ENCODE peak calls at places on chromosome 1, in five cellular contexts. U is H1, W is IMR-90, K is neuronal stem cell, Z is mesenchymal stem cell. R is an unnamed sample.
A peak's percentile ranks its signal among the peaks of the same experiment; 100 is the strongest.

GRCh38 chr1:64675718-64676345 is 69.0 kb upstream of the RAVER2 start:
- DNase-seq in U (no peak), W (peak; percentile 37), K (no peak), Z (peak; percentile 35), R (peak; percentile 52)

GRCh38 chr1:79501153-79501552 is 494.6 kb upstream of the ADGRL4 start:
- DNase-seq in U (no peak), W (no peak), K (no peak), Z (no peak), R (no peak)

GRCh38 chr1:94819945-94820746 is at the start of gene SLC44A3:
- DNase-seq in U (peak; percentile 17), W (peak; percentile 24), K (peak; percentile 51), Z (peak; percentile 69), R (peak; percentile 27)

GRCh38 chr1:71743862-71744261 is 538.5 kb downstream of the NEGR1 start:
- DNase-seq in U (no peak), W (no peak), K (no peak), Z (no peak), R (no peak)

GRCh38 chr1:227793948-227794812 is 21.3 kb upstream of the PRSS38 start:
- DNase-seq in U (peak; percentile 43), W (peak; percentile 93), K (peak; percentile 54), Z (peak; percentile 18), R (no peak)

GRCh38 chr1:228487336-228488106 is at the start of gene RNF187:
- DNase-seq in U (no peak), W (peak; percentile 18), K (no peak), Z (no peak), R (peak; percentile 69)

GRCh38 chr1:110262846-110263631 is 52.9 kb downstream of the KCNC4 start:
- DNase-seq in U (no peak), W (no peak), K (no peak), Z (no peak), R (no peak)

GRCh38 chr1:10779841-10780240 is 16.6 kb downstream of the CASZ1 start:
- DNase-seq in U (no peak), W (no peak), K (no peak), Z (no peak), R (no peak)

GRCh38 chr1:9889411-9889810 is 20.7 kb downstream of the CTNNBIP1 start:
- DNase-seq in U (no peak), W (no peak), K (no peak), Z (no peak), R (no peak)

GRCh38 chr1:28668956-28669719 is 554 bp downstream of the GMEB1 start:
- DNase-seq in U (no peak), W (peak; percentile 33), K (peak; percentile 47), Z (peak; percentile 67), R (peak; percentile 20)

GRCh38 chr1:145918992-145919939 is 749 bp upstream of the PEX11B start:
- DNase-seq in U (no peak), W (peak; percentile 53), K (peak; percentile 17), Z (peak; percentile 69), R (peak; percentile 59)

DNA sequence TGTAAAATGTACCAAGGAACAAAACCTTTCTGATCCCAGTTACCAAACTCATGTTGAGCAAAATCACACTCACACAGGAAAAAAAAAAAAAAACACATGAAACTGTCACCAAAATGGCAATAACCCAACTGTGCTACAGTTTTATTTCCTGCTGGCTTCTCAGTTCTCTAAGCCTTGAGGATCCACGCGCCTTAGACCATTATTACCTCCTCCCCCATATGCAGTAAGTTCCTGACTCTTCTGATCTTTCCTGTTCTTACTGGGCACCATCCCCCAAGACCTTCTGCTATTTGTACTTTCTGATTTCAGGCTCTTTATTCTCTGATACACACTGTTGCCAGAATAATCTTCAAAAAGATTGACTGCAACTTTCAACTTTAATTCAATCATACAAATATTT is 79.6 kb downstream of the SLC45A1 start:
- DNase-seq in U (no peak), W (no peak), K (no peak), Z (no peak), R (no peak)
- H3K4me3 ChIP-seq in U (no peak overlapping the region), W (no peak overlapping the region), K (no peak overlapping the region), Z (no peak overlapping the region), R (no peak overlapping the region)

DNA sequence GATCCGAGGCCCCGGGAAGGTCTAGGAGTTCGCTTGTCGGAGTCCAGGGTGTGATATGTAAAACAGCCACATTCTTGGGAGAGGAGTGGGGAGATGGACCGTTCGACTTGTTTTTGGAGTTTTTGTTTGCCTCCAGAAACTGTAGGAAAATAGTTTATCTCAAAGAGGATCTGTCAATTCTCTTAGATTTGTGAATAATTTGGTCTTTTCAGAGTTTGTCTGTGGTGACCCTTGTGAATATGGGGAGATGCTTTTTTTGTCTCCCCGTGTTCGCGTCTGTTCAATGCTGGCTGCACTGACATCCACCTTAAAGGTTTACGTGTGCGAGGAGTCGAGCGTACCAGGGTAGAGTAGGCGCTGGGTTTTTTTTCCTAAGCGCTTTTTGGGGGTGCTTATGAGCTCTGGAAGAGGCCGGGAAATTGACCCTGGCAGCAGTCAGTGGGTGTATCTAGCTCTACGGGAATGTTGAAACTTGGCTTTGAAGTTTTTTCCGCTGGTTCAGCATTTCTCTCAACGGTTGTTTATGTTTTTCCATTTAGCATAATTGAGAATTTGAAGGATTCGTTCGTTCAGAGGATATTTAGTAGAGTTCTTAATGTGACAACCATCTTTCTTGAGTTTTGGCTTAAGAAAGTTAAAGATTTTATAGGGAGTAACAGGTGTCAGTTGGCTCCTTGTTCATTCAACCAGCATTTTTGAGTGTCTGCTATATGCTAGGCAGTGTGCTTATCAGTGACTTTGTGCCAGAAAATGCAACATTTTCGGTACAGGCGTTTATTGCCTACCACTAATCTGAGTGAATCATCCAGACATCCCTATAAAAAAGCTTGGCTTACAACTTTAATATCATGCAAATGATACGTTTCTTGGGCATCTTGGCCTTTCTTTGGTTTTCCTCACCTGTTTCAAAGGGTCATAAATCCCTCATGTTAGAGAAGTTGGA is 1.2 kb downstream of the SZRD1 start:
- DNase-seq in U (no peak), W (peak; percentile 60), K (no peak), Z (peak; percentile 58), R (peak; percentile 40)
- H4K91ac ChIP-seq in U (no peak overlapping the region), W (peak overlapping the region; percentile 95), K (no peak overlapping the region), Z (no peak overlapping the region), R (peak overlapping the region; percentile 92)

GRCh38 chr1:23222742-23223141 is 5.4 kb upstream of the HTR1D start:
- DNase-seq in U (no peak), W (no peak), K (no peak), Z (no peak), R (no peak)

GRCh38 chr1:23221107-23221506 is 3.8 kb upstream of the HTR1D start:
- DNase-seq in U (no peak), W (no peak), K (no peak), Z (no peak), R (no peak)

GRCh38 chr1:23222331-23222730 is 5.0 kb upstream of the HTR1D start:
- DNase-seq in U (no peak), W (no peak), K (no peak), Z (no peak), R (no peak)

GRCh38 chr1:23227806-23228205 is 10.5 kb upstream of the HTR1D start:
- DNase-seq in U (no peak), W (no peak), K (no peak), Z (no peak), R (no peak)

DNA sequence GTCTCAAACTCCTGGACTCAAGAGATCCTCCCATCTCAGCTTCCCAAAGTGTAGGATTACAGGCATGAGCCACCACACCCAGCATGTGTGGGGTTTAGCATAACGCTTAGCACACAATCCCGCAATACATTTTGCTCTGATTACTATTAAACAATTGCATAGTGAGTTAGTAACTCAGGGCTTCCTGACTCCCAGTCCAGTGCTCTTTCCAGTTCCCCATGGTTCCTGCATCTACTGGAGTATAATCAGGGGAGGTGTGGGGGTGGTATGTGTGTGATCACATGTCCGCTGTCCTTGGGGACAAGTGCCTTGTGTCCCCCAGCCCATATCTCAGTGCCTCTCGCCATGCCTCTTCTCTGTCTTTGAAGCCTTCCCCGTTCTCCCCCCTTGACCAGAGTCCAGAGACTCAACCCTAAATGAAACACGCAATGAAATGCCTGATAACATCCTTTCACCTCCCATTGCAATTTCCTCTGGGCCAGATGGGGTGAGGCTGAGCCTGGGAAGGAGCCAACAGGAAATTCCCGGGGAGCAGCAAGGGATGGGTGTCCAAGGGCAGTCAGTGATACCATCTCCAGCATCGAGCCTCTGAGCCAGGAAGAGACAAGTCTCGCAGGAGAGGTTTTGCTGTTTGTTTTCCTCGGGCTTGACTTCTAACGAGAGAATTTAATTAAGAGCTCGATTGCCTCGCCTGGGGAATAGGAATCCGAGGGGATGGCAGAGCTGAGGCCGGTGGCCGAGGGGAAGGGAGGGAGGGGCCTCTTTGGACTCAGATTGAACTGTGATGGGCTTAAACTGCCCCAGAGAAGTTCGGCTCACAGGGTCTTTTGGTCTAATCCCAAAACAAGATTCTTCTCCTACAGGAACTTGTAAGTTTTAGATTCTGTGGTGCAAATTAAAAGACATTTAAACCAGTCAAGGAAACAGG is 7.7 kb upstream of the HTR1D start:
- DNase-seq in U (no peak), W (peak; percentile 64), K (no peak), Z (peak; percentile 34), R (no peak)
- H3K4me3 ChIP-seq in U (no peak overlapping the region), W (no peak overlapping the region), K (no peak overlapping the region), Z (no peak overlapping the region), R (no peak overlapping the region)

GRCh38 chr1:32757213-32757895 is 54.8 kb upstream of the SYNC start:
- DNase-seq in U (no peak), W (no peak), K (no peak), Z (no peak), R (no peak)
- H4K91ac ChIP-seq in U (no peak overlapping the region), W (no peak overlapping the region), K (no peak overlapping the region), Z (no peak overlapping the region), R (peak overlapping the region; percentile 12)

R was measured in trophoblast cell.